ENCODE peak calls at places on chromosomes 2 and 18, in nine cellular contexts. N is PC-3; H is HTR-8/SVneo; X is skeletal muscle cell; R is GM12891; J is kidney; M is bronchial epithelial cell; V is stimulated activated naive B cell treated with anti-CD40 and anti-IgM and Interleukin-4, amounts not matched to agents 10 μg/mL and 1 μg/mL and 100 μg/mL, for 72 hours; L is activated CD4-positive, alpha-beta T cell treated with anti-CD3 and anti-CD28 coated beads, Interleukin-2, amount 50 U/mL, for 1 hour. U is an unnamed sample.
A peak's percentile ranks its signal among the peaks of the same experiment; 100 is the strongest.

GRCh38 chr2:144430722-144431163 is 89.2 kb downstream of the ZEB2 start:
- DNase-seq in J (no peak), R (no peak), N (no peak), M (no peak), X (peak; percentile 72), L (no peak), H (no peak), V (no peak), U (peak; percentile 28)

GRCh38 chr2:217510790-217511291 is 492.0 kb downstream of the TNS1 start:
- DNase-seq in L (peak; percentile 1), X (peak; percentile 55), N (peak; percentile 88), J (no peak), R (peak; percentile 45), M (peak; percentile 75), H (peak; percentile 79), V (peak; percentile 33), U (peak; percentile 21)

GRCh38 chr2:108169982-108170625 is 69.7 kb upstream of the SULT1C3 start:
- DNase-seq in X (no peak), H (no peak), J (no peak), R (no peak), N (peak; percentile 61), L (no peak), M (peak; percentile 46), V (no peak), U (no peak)

GRCh38 chr2:144770616-144771230 is 250.8 kb upstream of the ZEB2 start:
- DNase-seq in N (no peak), V (no peak), L (no peak), J (no peak), M (no peak), H (no peak), X (no peak), R (no peak), U (no peak)

GRCh38 chr2:218863021-218863520 is 3.5 kb downstream of the WNT6 start:
- DNase-seq in R (no peak), N (no peak), M (no peak), V (no peak), L (no peak), H (no peak), X (no peak), J (peak; percentile 23), U (no peak)

GRCh38 chr2:219125886-219126270 is 34.7 kb downstream of the NHEJ1 start:
- DNase-seq in M (no peak), X (no peak), R (no peak), J (no peak), L (no peak), V (no peak), N (peak; percentile 16), H (no peak), U (no peak)

GRCh38 chr2:74102516-74102915 is 45.2 kb downstream of the BOLA3 start:
- DNase-seq in X (no peak), V (no peak), M (no peak), J (no peak), L (no peak), H (no peak), R (no peak), N (no peak), U (no peak)

GRCh38 chr2:65278450-65279030 is 50.9 kb downstream of the ACTR2 start:
- DNase-seq in M (no peak), N (no peak), X (peak; percentile 36), L (no peak), V (no peak), H (no peak), R (no peak), J (no peak), U (no peak)

GRCh38 chr2:152097291-152098032 is 1.4 kb downstream of the CACNB4 start:
- DNase-seq in H (peak; percentile 21), R (peak; percentile 7), M (peak; percentile 68), N (peak; percentile 17), X (peak; percentile 5), J (no peak), V (no peak), L (no peak), U (no peak)

GRCh38 chr2:234146087-234146826 is 95.8 kb downstream of the SPP2 start:
- DNase-seq in M (peak; percentile 82), L (no peak), X (peak; percentile 60), R (no peak), J (no peak), V (no peak), N (peak; percentile 84), H (peak; percentile 79), U (no peak)

GRCh38 chr2:189312643-189313042 is 128.6 kb upstream of the WDR75 start:
- DNase-seq in L (no peak), R (no peak), V (no peak), X (no peak), H (no peak), M (no peak), J (no peak), N (no peak), U (no peak)

GRCh38 chr2:88024509-88024908 is 8.2 kb upstream of the RNU2-63P start:
- DNase-seq in L (no peak), H (no peak), N (no peak), V (no peak), R (no peak), X (no peak), J (no peak), M (no peak), U (no peak)

GRCh38 chr2:147125145-147125544 is 719.7 kb upstream of the ACVR2A start:
- DNase-seq in H (no peak), J (no peak), V (no peak), N (no peak), R (no peak), L (no peak), X (no peak), M (no peak), U (no peak)

GRCh38 chr2:85851253-85851955 is 37.4 kb downstream of the ST3GAL5 start:
- DNase-seq in M (peak; percentile 28), J (no peak), R (no peak), H (no peak), X (no peak), L (peak; percentile 24), V (no peak), N (peak; percentile 55), U (peak; percentile 36)

GRCh38 chr18:59767732-59768131 is 70.5 kb upstream of the CCBE1 start:
- DNase-seq in H (no peak), M (peak; percentile 68), X (no peak), V (no peak), L (no peak), R (no peak), N (no peak), J (no peak), U (no peak)

GRCh38 chr2:234533631-234534030 is 36.8 kb upstream of the ARL4C start:
- DNase-seq in J (no peak), X (no peak), V (no peak), L (no peak), N (no peak), M (no peak), H (no peak), R (no peak), U (no peak)

GRCh38 chr2:126329152-126329551 is 326.8 kb upstream of the GYPC start:
- DNase-seq in L (no peak), H (no peak), J (no peak), M (no peak), X (no peak), N (no peak), R (no peak), V (no peak), U (no peak)

GRCh38 chr2:231467016-231467545 is 2.8 kb upstream of the NCL start:
- DNase-seq in J (peak; percentile 41), M (no peak), V (no peak), H (no peak), X (no peak), L (no peak), R (no peak), N (no peak), U (no peak)

GRCh38 chr2:189641047-189641446 is 20.2 kb upstream of the ASNSD1 start:
- DNase-seq in R (no peak), L (no peak), M (no peak), N (no peak), H (no peak), X (no peak), J (no peak), V (no peak), U (no peak)

GRCh38 chr2:160214461-160215055 is 14.5 kb upstream of the ITGB6 start:
- DNase-seq in N (peak; percentile 92), V (no peak), X (peak; percentile 88), H (peak; percentile 71), M (peak; percentile 93), R (no peak), J (no peak), L (no peak), U (no peak)

GRCh38 chr2:215435261-215435808 is 533 bp downstream of the FN1 start:
- DNase-seq in V (no peak), L (peak; percentile 2), J (peak; percentile 79), N (peak; percentile 37), H (no peak), X (no peak), M (no peak), R (peak; percentile 19), U (peak; percentile 28)

GRCh38 chr2:194495046-194495445 is 1162.0 kb upstream of the SLC39A10 start:
- DNase-seq in R (no peak), L (no peak), X (no peak), N (peak; percentile 13), V (no peak), M (peak; percentile 32), J (no peak), H (no peak), U (no peak)

GRCh38 chr2:43184339-43184895 is 42.0 kb downstream of the ZFP36L2 start:
- DNase-seq in X (no peak), H (no peak), R (no peak), N (peak; percentile 96), V (no peak), L (no peak), J (no peak), M (peak; percentile 99), U (no peak)

GRCh38 chr2:143940720-143941119 is 579.2 kb downstream of the ZEB2 start:
- DNase-seq in J (no peak), X (no peak), M (no peak), N (no peak), V (no peak), L (no peak), H (no peak), R (no peak), U (no peak)

GRCh38 chr2:67923696-67924095 is 139.1 kb downstream of the C1D start:
- DNase-seq in H (no peak), J (no peak), X (no peak), M (no peak), V (no peak), R (no peak), N (peak; percentile 19), L (no peak), U (no peak)

GRCh38 chr2:226911932-226912331 is 76.1 kb downstream of the RHBDD1 start:
- DNase-seq in V (no peak), M (peak; percentile 80), N (peak; percentile 78), H (no peak), R (no peak), J (no peak), X (peak; percentile 19), L (no peak), U (no peak)

GRCh38 chr18:13434854-13435253 is 216.3 kb downstream of the LDLRAD4 start:
- DNase-seq in L (no peak), N (no peak), R (no peak), M (no peak), X (no peak), J (no peak), H (no peak), V (no peak), U (no peak)

GRCh38 chr2:50691518-50691917 is 340.4 kb downstream of the NRXN1 start:
- DNase-seq in L (no peak), J (no peak), N (no peak), R (no peak), H (no peak), M (no peak), V (no peak), X (no peak), U (no peak)

GRCh38 chr2:75099521-75099922 is 99.8 kb downstream of the TACR1 start:
- DNase-seq in V (no peak), R (no peak), X (no peak), H (no peak), L (no peak), N (peak; percentile 77), J (no peak), M (no peak), U (no peak)

U was measured in GM06990.